ENCODE peak calls at places on chromosome 19, in eight cellular contexts. M, Q, X, W, A, H, R and B are unnamed samples.

GRCh38 chr19:48695743-48696352 is at the start of gene FUT2:
- DNase-seq in M (no peak), Q (peak), X (no peak), W (peak), A (no peak), H (no peak), R (no peak), B (no peak)

GRCh38 chr19:41206456-41206855 is 12.6 kb upstream of the AXL start:
- DNase-seq in M (no peak), Q (no peak), X (no peak), W (no peak), A (no peak), H (no peak), R (no peak), B (no peak)

GRCh38 chr19:43534811-43535761 is 2.1 kb downstream of the ZNF575 start:
- DNase-seq in M (peak), Q (peak), X (peak), W (peak), A (peak), H (no peak), R (no peak), B (peak)

GRCh38 chr19:47157455-47158321 is 27.1 kb downstream of the SAE1 start:
- DNase-seq in M (peak), Q (peak), X (peak), W (no peak), A (peak), H (no peak), R (peak), B (peak)

GRCh38 chr19:15452111-15453047 is 2.6 kb upstream of the WIZ start:
- DNase-seq in M (peak), Q (peak), X (peak), W (peak), A (peak), H (peak), R (peak), B (peak)

GRCh38 chr19:17101686-17102628 is 26.4 kb downstream of the MYO9B start:
- DNase-seq in M (no peak), Q (no peak), X (no peak), W (no peak), A (no peak), H (no peak), R (no peak), B (no peak)

GRCh38 chr19:50557009-50557613 is 11.1 kb downstream of the LRRC4B start:
- DNase-seq in M (no peak), Q (no peak), X (no peak), W (no peak), A (no peak), H (no peak), R (no peak), B (no peak)

GRCh38 chr19:1868971-1869370 is 5.6 kb upstream of the KLF16 start:
- DNase-seq in M (no peak), Q (no peak), X (no peak), W (no peak), A (no peak), H (no peak), R (no peak), B (no peak)

GRCh38 chr19:10395853-10396355 is 7.4 kb downstream of the CDC37 start:
- DNase-seq in M (no peak), Q (no peak), X (no peak), W (no peak), A (no peak), H (no peak), R (no peak), B (no peak)

GRCh38 chr19:4866595-4867424 is 657 bp downstream of the PLIN3 start:
- DNase-seq in M (peak), Q (peak), X (peak), W (peak), A (peak), H (no peak), R (no peak), B (peak)

GRCh38 chr19:46719629-46720515 is 3.0 kb upstream of the PRKD2 start:
- DNase-seq in M (no peak), Q (no peak), X (no peak), W (no peak), A (no peak), H (no peak), R (no peak), B (no peak)

GRCh38 chr19:35559781-35560180 is 3.7 kb downstream of the ATP4A start:
- DNase-seq in M (no peak), Q (no peak), X (no peak), W (no peak), A (no peak), H (no peak), R (no peak), B (no peak)

GRCh38 chr19:38093154-38093553 is 130.9 kb downstream of the DPF1 start:
- DNase-seq in M (no peak), Q (no peak), X (no peak), W (no peak), A (no peak), H (no peak), R (no peak), B (no peak)

GRCh38 chr19:35060160-35060855 is 18.8 kb downstream of the HPN start:
- DNase-seq in M (no peak), Q (no peak), X (no peak), W (no peak), A (no peak), H (no peak), R (no peak), B (no peak)

GRCh38 chr19:4916292-4917082 is 7.2 kb downstream of the UHRF1 start:
- DNase-seq in M (no peak), Q (peak), X (no peak), W (no peak), A (no peak), H (no peak), R (no peak), B (no peak)

GRCh38 chr19:7823902-7824301 is 6.1 kb upstream of the EVI5L start:
- DNase-seq in M (no peak), Q (no peak), X (no peak), W (no peak), A (no peak), H (no peak), R (no peak), B (no peak)

GRCh38 chr19:52428937-52429336 is at the start of gene ZNF534:
- DNase-seq in M (no peak), Q (no peak), X (no peak), W (no peak), A (no peak), H (no peak), R (no peak), B (no peak)

GRCh38 chr19:42270346-42271044 is 1.4 kb downstream of the CIC start:
- DNase-seq in M (peak), Q (peak), X (peak), W (peak), A (no peak), H (no peak), R (no peak), B (peak)

GRCh38 chr19:18401580-18402112 is 4.2 kb upstream of the LRRC25 start:
- DNase-seq in M (peak), Q (peak), X (peak), W (no peak), A (peak), H (no peak), R (peak), B (peak)

GRCh38 chr19:29422686-29423085 is 103.1 kb upstream of the VSTM2B start:
- DNase-seq in M (no peak), Q (no peak), X (no peak), W (no peak), A (no peak), H (no peak), R (no peak), B (no peak)

GRCh38 chr19:47109541-47110375 is 3.8 kb downstream of the ZC3H4 start:
- DNase-seq in M (peak), Q (no peak), X (peak), W (no peak), A (no peak), H (no peak), R (no peak), B (peak)

GRCh38 chr19:2254052-2254872 is 2.0 kb downstream of the JSRP1 start:
- DNase-seq in M (peak), Q (no peak), X (peak), W (no peak), A (no peak), H (no peak), R (no peak), B (no peak)

GRCh38 chr19:19526581-19527370 is 1.9 kb upstream of the YJEFN3 start:
- DNase-seq in M (no peak), Q (no peak), X (no peak), W (no peak), A (no peak), H (no peak), R (no peak), B (no peak)

GRCh38 chr19:49318296-49318695 is 6.7 kb downstream of the SLC6A16 start:
- DNase-seq in M (no peak), Q (no peak), X (no peak), W (no peak), A (no peak), H (no peak), R (no peak), B (no peak)

GRCh38 chr19:49845433-49845832 is 5.5 kb upstream of the PTOV1 start:
- DNase-seq in M (no peak), Q (no peak), X (no peak), W (no peak), A (no peak), H (no peak), R (no peak), B (no peak)

GRCh38 chr19:28644261-28644660 is 568.7 kb downstream of the UQCRFS1 start:
- DNase-seq in M (no peak), Q (no peak), X (peak), W (peak), A (no peak), H (no peak), R (no peak), B (no peak)

GRCh38 chr19:41376241-41376997 is at the start of gene TMEM91:
- DNase-seq in M (no peak), Q (peak), X (peak), W (peak), A (peak), H (no peak), R (no peak), B (no peak)

GRCh38 chr19:55538132-55538531 is 1.2 kb upstream of the SBK2 start:
- DNase-seq in M (no peak), Q (no peak), X (no peak), W (no peak), A (no peak), H (no peak), R (no peak), B (no peak)

GRCh38 chr19:52351512-52351911 is 15.5 kb downstream of the ZNF610 start:
- DNase-seq in M (no peak), Q (no peak), X (no peak), W (no peak), A (no peak), H (no peak), R (no peak), B (no peak)

GRCh38 chr19:35267818-35268545 is 780 bp upstream of the USF2 start:
- DNase-seq in M (peak), Q (peak), X (peak), W (peak), A (peak), H (no peak), R (peak), B (peak)

GRCh38 chr19:6854758-6855157 is 32.6 kb upstream of the ADGRE1 start:
- DNase-seq in M (no peak), Q (no peak), X (no peak), W (no peak), A (no peak), H (no peak), R (no peak), B (no peak)

GRCh38 chr19:51712461-51713081 is 11.2 kb downstream of the HAS1 start:
- DNase-seq in M (peak), Q (no peak), X (no peak), W (no peak), A (no peak), H (no peak), R (no peak), B (peak)

GRCh38 chr19:45492627-45493470 is 4.0 kb downstream of the RTN2 start:
- DNase-seq in M (peak), Q (peak), X (peak), W (no peak), A (peak), H (peak), R (peak), B (peak)

GRCh38 chr19:45496349-45496953 is 396 bp downstream of the RTN2 start:
- DNase-seq in M (no peak), Q (peak), X (peak), W (peak), A (no peak), H (no peak), R (no peak), B (no peak)

GRCh38 chr19:45495178-45495577 is 1.7 kb downstream of the RTN2 start:
- DNase-seq in M (no peak), Q (no peak), X (no peak), W (no peak), A (no peak), H (no peak), R (no peak), B (no peak)

GRCh38 chr19:45492137-45492626 is 4.7 kb downstream of the RTN2 start:
- DNase-seq in M (no peak), Q (no peak), X (no peak), W (no peak), A (no peak), H (no peak), R (no peak), B (no peak)

DNA sequence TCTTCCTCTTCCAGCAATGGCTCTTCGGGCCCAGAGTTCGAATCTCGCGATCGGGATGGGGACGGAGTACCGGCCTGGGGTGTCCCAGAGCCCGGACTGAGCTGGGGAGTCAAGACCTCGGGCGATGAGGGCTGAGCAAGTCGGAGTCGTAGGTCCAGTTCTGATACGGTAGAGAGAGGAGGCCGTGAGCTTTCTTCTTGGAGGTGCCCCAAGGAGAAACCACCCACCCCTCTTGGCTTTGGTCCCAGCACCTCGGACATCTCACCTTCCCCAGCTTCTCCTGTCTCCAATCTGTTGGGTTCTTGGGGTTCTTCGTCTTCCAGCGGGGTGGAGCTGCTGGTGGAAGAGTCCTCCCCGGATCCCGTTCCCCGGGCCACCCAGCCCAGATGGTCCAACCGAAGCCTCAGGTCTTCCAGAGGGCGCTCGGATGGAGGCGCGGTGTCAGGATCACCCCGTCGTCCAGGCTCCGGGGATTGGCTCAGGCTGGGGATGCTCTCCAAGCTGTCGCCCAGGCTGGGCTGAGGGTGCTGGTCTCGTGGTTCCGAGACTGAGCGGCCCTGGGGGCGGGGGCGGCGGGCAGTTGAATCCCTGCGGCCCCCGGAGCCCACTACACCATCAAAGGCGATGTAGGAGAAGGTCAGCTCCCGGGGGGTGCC is 2.5 kb downstream of the RTN2 start:
- DNase-seq in M (no peak), Q (no peak), X (no peak), W (no peak), A (no peak), H (no peak), R (no peak), B (no peak)
- H3K4me3 ChIP-seq in M (no peak), Q (no peak), X (no peak), W (no peak), A (no peak), H (no peak), R (no peak), B (no peak)

DNA sequence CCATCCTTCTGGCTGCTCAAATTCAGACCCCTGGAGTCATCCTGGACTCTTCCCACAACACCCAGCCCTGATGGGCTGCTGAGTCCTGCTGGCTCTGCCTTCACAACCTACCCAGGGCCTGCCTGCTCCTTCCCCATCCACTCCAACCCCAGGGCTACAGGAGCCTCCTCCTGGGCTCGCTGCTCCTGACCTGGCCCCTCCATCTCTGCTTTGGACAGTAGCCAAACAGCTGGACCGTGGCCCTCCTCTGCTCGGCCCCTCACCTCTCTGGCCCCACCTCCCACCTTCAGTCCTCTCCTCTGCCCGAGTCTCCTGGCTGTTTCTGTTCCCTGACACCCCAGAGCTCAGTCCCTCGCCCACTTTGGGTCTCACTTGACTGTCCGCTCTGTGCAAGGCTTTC is 66.7 kb downstream of the CEBPG start:
- DNase-seq in M (no peak), Q (no peak), X (no peak), W (no peak), A (peak), H (no peak), R (no peak), B (no peak)
- H3K4me3 ChIP-seq in M (no peak), Q (no peak), X (no peak), W (no peak), A (no peak), H (no peak), R (no peak), B (no peak)

GRCh38 chr19:827710-828321 is at the start of gene AZU1:
- DNase-seq in M (no peak), Q (peak), X (no peak), W (no peak), A (no peak), H (no peak), R (no peak), B (no peak)

GRCh38 chr19:824885-825284 is 2.8 kb upstream of the AZU1 start:
- DNase-seq in M (no peak), Q (no peak), X (no peak), W (no peak), A (no peak), H (no peak), R (no peak), B (no peak)

GRCh38 chr19:825897-826640 is 1.6 kb upstream of the AZU1 start:
- DNase-seq in M (no peak), Q (no peak), X (no peak), W (no peak), A (no peak), H (no peak), R (no peak), B (no peak)

GRCh38 chr19:829129-829758 is 1.6 kb downstream of the AZU1 start:
- DNase-seq in M (no peak), Q (no peak), X (no peak), W (no peak), A (no peak), H (no peak), R (no peak), B (no peak)

DNA sequence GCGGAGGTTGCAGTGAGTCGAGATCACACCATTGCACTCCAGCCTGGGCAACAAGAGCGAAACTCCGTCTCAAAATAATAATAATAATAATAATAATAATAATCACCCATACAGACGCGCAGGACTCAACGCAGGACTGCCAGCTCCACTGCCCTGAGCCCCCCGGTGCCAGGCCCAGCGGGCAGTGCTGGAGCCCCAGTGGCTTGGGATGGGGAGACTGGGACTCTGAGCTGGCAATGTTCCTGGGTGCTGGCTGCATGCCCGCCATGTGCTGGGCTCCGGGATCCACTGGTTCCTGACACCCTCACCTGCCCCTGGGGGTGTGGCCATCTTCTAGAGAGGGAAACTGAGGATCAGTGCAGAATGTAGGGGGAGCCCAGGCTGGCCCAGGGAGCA is 325 bp upstream of the AZU1 start:
- DNase-seq in M (no peak), Q (no peak), X (no peak), W (no peak), A (no peak), H (no peak), R (no peak), B (no peak)
- H3K4me3 ChIP-seq in M (no peak), Q (no peak), X (no peak), W (no peak), A (no peak), H (no peak), R (no peak), B (no peak)

DNA sequence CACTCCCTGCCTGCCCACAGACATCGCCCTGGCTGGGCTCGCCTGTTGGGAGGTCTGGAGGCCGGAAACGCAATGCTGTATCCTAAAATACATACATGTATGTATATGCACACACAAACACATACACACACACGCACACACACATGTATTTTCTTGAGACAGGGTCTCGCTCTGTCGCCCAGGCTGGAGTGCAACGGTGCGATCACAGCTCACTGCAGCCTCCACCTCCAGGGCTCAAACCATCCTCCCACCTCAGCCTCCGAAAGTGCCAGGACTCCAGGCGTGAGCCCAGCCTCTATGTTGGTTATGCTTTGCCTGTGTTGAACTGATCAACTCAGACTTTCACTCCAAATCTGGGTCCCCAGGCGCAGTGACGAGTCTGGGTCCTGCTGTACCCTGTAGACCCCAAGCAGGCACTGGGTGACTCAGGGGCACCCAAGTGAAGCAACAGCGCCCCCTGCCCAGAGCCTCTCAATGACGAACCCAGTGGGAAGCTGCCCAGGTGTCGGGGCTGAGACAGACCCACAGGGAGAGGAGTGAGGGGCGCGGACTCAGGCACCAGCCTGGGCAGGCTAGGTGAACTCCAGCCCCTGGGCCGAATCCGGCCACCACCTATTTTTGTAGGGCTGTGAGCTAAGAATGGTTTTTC is 27.4 kb upstream of the CACTIN start:
- DNase-seq in M (no peak), Q (no peak), X (no peak), W (no peak), A (no peak), H (no peak), R (no peak), B (no peak)
- H3K4me3 ChIP-seq in M (no peak), Q (no peak), X (no peak), W (no peak), A (no peak), H (no peak), R (no peak), B (no peak)